ENCODE peak calls at places on chromosomes 2 and 18, in ten cellular contexts. A is astrocyte of the cerebellum; D is Peyer's patch; O is HTR-8/SVneo; Q is NCI-H345; C is anterior cingulate cortex; W is stimulated activated CD4-positive, alpha-beta T cell treated with anti-CD3 and anti-CD28 coated beads, TNF-alpha, amount 100 ng/mL, for 48 hours; P is choroid plexus epithelial cell; E is kidney; X is GF-D8. J is an unnamed sample.

GRCh38 chr2:27407798-27408491 is 1.4 kb downstream of the PPM1G start:
- DNase-seq in X (no peak), C (no peak), P (peak), Q (peak), W (no peak), A (peak), E (no peak), O (peak), D (no peak), J (peak)

GRCh38 chr2:175805442-175806114 is 196.5 kb downstream of the LNPK start:
- DNase-seq in D (no peak), W (no peak), E (no peak), O (no peak), P (no peak), Q (no peak), X (no peak), A (no peak), C (no peak), J (no peak)

GRCh38 chr2:48508461-48509124 is 21.4 kb upstream of the STON1 start:
- DNase-seq in P (peak), X (peak), E (no peak), C (no peak), W (no peak), D (no peak), A (no peak), O (peak), Q (no peak), J (no peak)

GRCh38 chr18:45785015-45785597 is 40.4 kb upstream of the SIGLEC15 start:
- DNase-seq in C (no peak), E (no peak), A (no peak), P (peak), X (no peak), D (no peak), O (no peak), Q (no peak), W (no peak), J (no peak)

GRCh38 chr2:38702413-38702812 is 36.5 kb downstream of the GALM start:
- DNase-seq in P (peak), D (no peak), Q (no peak), C (no peak), X (no peak), A (peak), E (no peak), W (no peak), O (peak), J (no peak)

GRCh38 chr18:23862071-23862470 is 152.5 kb upstream of the TTC39C start:
- DNase-seq in A (peak), Q (no peak), X (peak), D (no peak), P (peak), O (no peak), E (no peak), C (no peak), W (no peak), J (no peak)

GRCh38 chr2:240806006-240806405 is 14.0 kb downstream of the KIF1A start:
- DNase-seq in E (peak), C (no peak), D (no peak), X (no peak), Q (no peak), O (no peak), P (no peak), W (no peak), A (no peak), J (no peak)

GRCh38 chr2:111923271-111923670 is 24.9 kb downstream of the MERTK start:
- DNase-seq in D (no peak), E (no peak), W (no peak), X (no peak), C (no peak), A (no peak), O (no peak), P (no peak), Q (no peak), J (no peak)

GRCh38 chr2:129165001-129165400 is 814.5 kb upstream of the RAB6C start:
- DNase-seq in X (no peak), D (no peak), Q (no peak), O (no peak), W (no peak), C (no peak), P (no peak), E (no peak), A (no peak), J (no peak)

GRCh38 chr18:42814184-42814583 is 301.3 kb downstream of the RIT2 start:
- DNase-seq in Q (no peak), E (no peak), C (no peak), X (no peak), D (no peak), O (no peak), P (no peak), W (no peak), A (no peak), J (no peak)

GRCh38 chr2:11744631-11745394 is 1.6 kb upstream of the LPIN1 start:
- DNase-seq in X (peak), E (peak), D (peak), P (peak), Q (peak), C (no peak), O (peak), A (peak), W (no peak), J (peak)

GRCh38 chr2:176555112-176555511 is 285.9 kb downstream of the MTX2 start:
- DNase-seq in E (no peak), A (no peak), X (no peak), P (no peak), W (no peak), Q (no peak), C (no peak), D (no peak), O (no peak), J (no peak)

GRCh38 chr2:150479075-150479915 is 8.2 kb downstream of the RND3 start:
- DNase-seq in E (no peak), O (no peak), X (no peak), C (no peak), D (no peak), A (no peak), Q (no peak), P (peak), W (no peak), J (no peak)

GRCh38 chr18:65786400-65786948 is 35.7 kb downstream of the CDH7 start:
- DNase-seq in E (no peak), P (no peak), Q (no peak), X (no peak), D (no peak), A (no peak), C (no peak), O (no peak), W (no peak), J (no peak)

GRCh38 chr2:86280191-86280667 is 57.2 kb downstream of the REEP1 start:
- DNase-seq in O (no peak), W (no peak), E (no peak), Q (no peak), D (no peak), X (no peak), P (no peak), A (peak), C (no peak), J (no peak)

GRCh38 chr18:34942975-34943374 is 98.2 kb upstream of the MAPRE2 start:
- DNase-seq in W (no peak), X (no peak), P (no peak), C (no peak), O (no peak), D (no peak), E (no peak), Q (no peak), A (no peak), J (no peak)

GRCh38 chr2:1808921-1809551 is 64.7 kb upstream of the PXDN start:
- DNase-seq in X (no peak), W (no peak), E (peak), A (no peak), O (no peak), P (no peak), D (no peak), C (no peak), Q (no peak), J (no peak)

J was measured in NCI-H1417.